ENCODE peak calls at places on chromosomes 2 and 18, in six cellular contexts. One of them, this sample, is unnamed.

GRCh38 chr2:1800716-1801388 is 56.5 kb upstream of the PXDN start:
- DNase-seq in iris pigment epithelial cell: no peak
- DNase-seq in midbrain: no peak
- DNase-seq in posterior cingulate gyrus: no peak
- DNase-seq in LoVo: no peak
- DNase-seq in stimulated activated CD8-positive, alpha-beta memory T cell treated with anti-CD3 and anti-CD28 coated beads, Interleukin-15, amount 100 ng/mL, for 1 hour: no peak
- DNase-seq in this sample: no peak

GRCh38 chr2:159065891-159066290 is 97.5 kb downstream of the TANC1 start:
- DNase-seq in midbrain: no peak
- DNase-seq in iris pigment epithelial cell: no peak
- DNase-seq in LoVo: no peak
- DNase-seq in stimulated activated CD8-positive, alpha-beta memory T cell treated with anti-CD3 and anti-CD28 coated beads, Interleukin-15, amount 100 ng/mL, for 1 hour: no peak
- DNase-seq in posterior cingulate gyrus: no peak
- DNase-seq in this sample: no peak

GRCh38 chr2:104127049-104127770 is 726.7 kb upstream of the POU3F3 start:
- DNase-seq in midbrain: no peak
- DNase-seq in iris pigment epithelial cell: no peak
- DNase-seq in LoVo: no peak
- DNase-seq in stimulated activated CD8-positive, alpha-beta memory T cell treated with anti-CD3 and anti-CD28 coated beads, Interleukin-15, amount 100 ng/mL, for 1 hour: no peak
- DNase-seq in posterior cingulate gyrus: no peak
- DNase-seq in this sample: no peak

GRCh38 chr2:28692411-28692810 is 59.2 kb upstream of the PPP1CB start:
- DNase-seq in stimulated activated CD8-positive, alpha-beta memory T cell treated with anti-CD3 and anti-CD28 coated beads, Interleukin-15, amount 100 ng/mL, for 1 hour: no peak
- DNase-seq in LoVo: no peak
- DNase-seq in midbrain: no peak
- DNase-seq in iris pigment epithelial cell: no peak
- DNase-seq in posterior cingulate gyrus: no peak
- DNase-seq in this sample: no peak

GRCh38 chr18:55513199-55513598 is 74.8 kb downstream of the TCF4 start:
- DNase-seq in iris pigment epithelial cell: peak
- DNase-seq in stimulated activated CD8-positive, alpha-beta memory T cell treated with anti-CD3 and anti-CD28 coated beads, Interleukin-15, amount 100 ng/mL, for 1 hour: no peak
- DNase-seq in midbrain: no peak
- DNase-seq in LoVo: no peak
- DNase-seq in posterior cingulate gyrus: no peak
- DNase-seq in this sample: no peak

GRCh38 chr2:20675701-20676352 is 8.9 kb downstream of the GDF7 start:
- DNase-seq in iris pigment epithelial cell: no peak
- DNase-seq in posterior cingulate gyrus: no peak
- DNase-seq in stimulated activated CD8-positive, alpha-beta memory T cell treated with anti-CD3 and anti-CD28 coated beads, Interleukin-15, amount 100 ng/mL, for 1 hour: no peak
- DNase-seq in LoVo: no peak
- DNase-seq in midbrain: no peak
- DNase-seq in this sample: peak

GRCh38 chr2:236061899-236062298 is 106.3 kb downstream of the GBX2 start:
- DNase-seq in LoVo: no peak
- DNase-seq in posterior cingulate gyrus: no peak
- DNase-seq in stimulated activated CD8-positive, alpha-beta memory T cell treated with anti-CD3 and anti-CD28 coated beads, Interleukin-15, amount 100 ng/mL, for 1 hour: no peak
- DNase-seq in midbrain: no peak
- DNase-seq in iris pigment epithelial cell: no peak
- DNase-seq in this sample: no peak

GRCh38 chr2:108271691-108272253 is 16.9 kb upstream of the SULT1C2 start:
- DNase-seq in LoVo: peak
- DNase-seq in stimulated activated CD8-positive, alpha-beta memory T cell treated with anti-CD3 and anti-CD28 coated beads, Interleukin-15, amount 100 ng/mL, for 1 hour: no peak
- DNase-seq in midbrain: no peak
- DNase-seq in posterior cingulate gyrus: no peak
- DNase-seq in iris pigment epithelial cell: peak
- DNase-seq in this sample: no peak

GRCh38 chr2:192940767-192941166 is 746.0 kb upstream of the TMEFF2 start:
- DNase-seq in midbrain: no peak
- DNase-seq in iris pigment epithelial cell: no peak
- DNase-seq in posterior cingulate gyrus: no peak
- DNase-seq in LoVo: no peak
- DNase-seq in stimulated activated CD8-positive, alpha-beta memory T cell treated with anti-CD3 and anti-CD28 coated beads, Interleukin-15, amount 100 ng/mL, for 1 hour: no peak
- DNase-seq in this sample: no peak

GRCh38 chr18:48441405-48441881 is 32.3 kb upstream of the ZBTB7C start:
- DNase-seq in stimulated activated CD8-positive, alpha-beta memory T cell treated with anti-CD3 and anti-CD28 coated beads, Interleukin-15, amount 100 ng/mL, for 1 hour: no peak
- DNase-seq in midbrain: peak
- DNase-seq in LoVo: no peak
- DNase-seq in iris pigment epithelial cell: no peak
- DNase-seq in posterior cingulate gyrus: no peak
- DNase-seq in this sample: peak

GRCh38 chr18:79798346-79798998 is 734 bp downstream of the KCNG2 start:
- DNase-seq in midbrain: no peak
- DNase-seq in posterior cingulate gyrus: no peak
- DNase-seq in LoVo: no peak
- DNase-seq in stimulated activated CD8-positive, alpha-beta memory T cell treated with anti-CD3 and anti-CD28 coated beads, Interleukin-15, amount 100 ng/mL, for 1 hour: no peak
- DNase-seq in iris pigment epithelial cell: peak
- DNase-seq in this sample: no peak

GRCh38 chr2:164657129-164657528 is 35.8 kb upstream of the GRB14 start:
- DNase-seq in LoVo: no peak
- DNase-seq in posterior cingulate gyrus: no peak
- DNase-seq in stimulated activated CD8-positive, alpha-beta memory T cell treated with anti-CD3 and anti-CD28 coated beads, Interleukin-15, amount 100 ng/mL, for 1 hour: no peak
- DNase-seq in iris pigment epithelial cell: peak
- DNase-seq in midbrain: no peak
- DNase-seq in this sample: peak

GRCh38 chr2:26970928-26971627 is 641 bp downstream of the MAPRE3 start:
- DNase-seq in posterior cingulate gyrus: no peak
- DNase-seq in stimulated activated CD8-positive, alpha-beta memory T cell treated with anti-CD3 and anti-CD28 coated beads, Interleukin-15, amount 100 ng/mL, for 1 hour: no peak
- DNase-seq in LoVo: no peak
- DNase-seq in midbrain: no peak
- DNase-seq in iris pigment epithelial cell: peak
- DNase-seq in this sample: peak

GRCh38 chr18:48728204-48728833 is 189.5 kb downstream of the CTIF start:
- DNase-seq in stimulated activated CD8-positive, alpha-beta memory T cell treated with anti-CD3 and anti-CD28 coated beads, Interleukin-15, amount 100 ng/mL, for 1 hour: no peak
- DNase-seq in midbrain: no peak
- DNase-seq in iris pigment epithelial cell: peak
- DNase-seq in posterior cingulate gyrus: no peak
- DNase-seq in LoVo: no peak
- DNase-seq in this sample: peak

GRCh38 chr2:27255660-27256059 is 7.2 kb downstream of the SLC30A3 start:
- DNase-seq in midbrain: no peak
- DNase-seq in LoVo: no peak
- DNase-seq in posterior cingulate gyrus: no peak
- DNase-seq in stimulated activated CD8-positive, alpha-beta memory T cell treated with anti-CD3 and anti-CD28 coated beads, Interleukin-15, amount 100 ng/mL, for 1 hour: no peak
- DNase-seq in iris pigment epithelial cell: peak
- DNase-seq in this sample: peak

GRCh38 chr2:72605836-72606442 is 219.9 kb downstream of the EXOC6B start:
- DNase-seq in LoVo: peak
- DNase-seq in iris pigment epithelial cell: peak
- DNase-seq in stimulated activated CD8-positive, alpha-beta memory T cell treated with anti-CD3 and anti-CD28 coated beads, Interleukin-15, amount 100 ng/mL, for 1 hour: no peak
- DNase-seq in posterior cingulate gyrus: no peak
- DNase-seq in midbrain: no peak
- DNase-seq in this sample: peak

GRCh38 chr18:76429262-76430126 is 65.5 kb downstream of the ZNF516 start:
- DNase-seq in iris pigment epithelial cell: no peak
- DNase-seq in midbrain: peak
- DNase-seq in posterior cingulate gyrus: no peak
- DNase-seq in stimulated activated CD8-positive, alpha-beta memory T cell treated with anti-CD3 and anti-CD28 coated beads, Interleukin-15, amount 100 ng/mL, for 1 hour: no peak
- DNase-seq in LoVo: no peak
- DNase-seq in this sample: no peak

GRCh38 chr18:24837065-24837464 is 376.6 kb downstream of the HRH4 start:
- DNase-seq in stimulated activated CD8-positive, alpha-beta memory T cell treated with anti-CD3 and anti-CD28 coated beads, Interleukin-15, amount 100 ng/mL, for 1 hour: no peak
- DNase-seq in midbrain: no peak
- DNase-seq in posterior cingulate gyrus: no peak
- DNase-seq in iris pigment epithelial cell: peak
- DNase-seq in LoVo: peak
- DNase-seq in this sample: peak

GRCh38 chr2:48200591-48201293 is 294.4 kb upstream of the FBXO11 start:
- DNase-seq in LoVo: no peak
- DNase-seq in stimulated activated CD8-positive, alpha-beta memory T cell treated with anti-CD3 and anti-CD28 coated beads, Interleukin-15, amount 100 ng/mL, for 1 hour: no peak
- DNase-seq in posterior cingulate gyrus: no peak
- DNase-seq in midbrain: no peak
- DNase-seq in iris pigment epithelial cell: no peak
- DNase-seq in this sample: no peak

GRCh38 chr2:206105038-206105437 is 19.1 kb upstream of the INO80D start:
- DNase-seq in LoVo: no peak
- DNase-seq in stimulated activated CD8-positive, alpha-beta memory T cell treated with anti-CD3 and anti-CD28 coated beads, Interleukin-15, amount 100 ng/mL, for 1 hour: no peak
- DNase-seq in midbrain: no peak
- DNase-seq in posterior cingulate gyrus: no peak
- DNase-seq in iris pigment epithelial cell: no peak
- DNase-seq in this sample: no peak

GRCh38 chr2:150466770-150467640 is 20.5 kb downstream of the RND3 start:
- DNase-seq in posterior cingulate gyrus: no peak
- DNase-seq in stimulated activated CD8-positive, alpha-beta memory T cell treated with anti-CD3 and anti-CD28 coated beads, Interleukin-15, amount 100 ng/mL, for 1 hour: no peak
- DNase-seq in midbrain: no peak
- DNase-seq in LoVo: no peak
- DNase-seq in iris pigment epithelial cell: peak
- DNase-seq in this sample: peak

GRCh38 chr2:186098821-186099220 is 360.2 kb downstream of the FSIP2 start:
- DNase-seq in iris pigment epithelial cell: peak
- DNase-seq in LoVo: no peak
- DNase-seq in stimulated activated CD8-positive, alpha-beta memory T cell treated with anti-CD3 and anti-CD28 coated beads, Interleukin-15, amount 100 ng/mL, for 1 hour: no peak
- DNase-seq in midbrain: no peak
- DNase-seq in posterior cingulate gyrus: no peak
- DNase-seq in this sample: no peak

GRCh38 chr2:230643576-230644291 is 68.9 kb upstream of the CAB39 start:
- DNase-seq in LoVo: no peak
- DNase-seq in midbrain: peak
- DNase-seq in iris pigment epithelial cell: no peak
- DNase-seq in stimulated activated CD8-positive, alpha-beta memory T cell treated with anti-CD3 and anti-CD28 coated beads, Interleukin-15, amount 100 ng/mL, for 1 hour: no peak
- DNase-seq in posterior cingulate gyrus: no peak
- DNase-seq in this sample: no peak

GRCh38 chr2:37820471-37820991 is 104.6 kb upstream of the RMDN2 start:
- DNase-seq in stimulated activated CD8-positive, alpha-beta memory T cell treated with anti-CD3 and anti-CD28 coated beads, Interleukin-15, amount 100 ng/mL, for 1 hour: no peak
- DNase-seq in posterior cingulate gyrus: no peak
- DNase-seq in iris pigment epithelial cell: no peak
- DNase-seq in LoVo: no peak
- DNase-seq in midbrain: no peak
- DNase-seq in this sample: no peak

GRCh38 chr18:36572135-36572856 is 256.5 kb downstream of the TPGS2 start:
- DNase-seq in LoVo: peak
- DNase-seq in stimulated activated CD8-positive, alpha-beta memory T cell treated with anti-CD3 and anti-CD28 coated beads, Interleukin-15, amount 100 ng/mL, for 1 hour: no peak
- DNase-seq in iris pigment epithelial cell: peak
- DNase-seq in midbrain: peak
- DNase-seq in posterior cingulate gyrus: peak
- DNase-seq in this sample: peak

GRCh38 chr18:59783138-59783537 is 85.9 kb upstream of the CCBE1 start:
- DNase-seq in iris pigment epithelial cell: peak
- DNase-seq in LoVo: peak
- DNase-seq in midbrain: peak
- DNase-seq in posterior cingulate gyrus: no peak
- DNase-seq in stimulated activated CD8-positive, alpha-beta memory T cell treated with anti-CD3 and anti-CD28 coated beads, Interleukin-15, amount 100 ng/mL, for 1 hour: no peak
- DNase-seq in this sample: peak

GRCh38 chr2:219174801-219175200 is 1.9 kb downstream of the CNPPD1 start:
- DNase-seq in midbrain: no peak
- DNase-seq in iris pigment epithelial cell: no peak
- DNase-seq in posterior cingulate gyrus: no peak
- DNase-seq in LoVo: no peak
- DNase-seq in stimulated activated CD8-positive, alpha-beta memory T cell treated with anti-CD3 and anti-CD28 coated beads, Interleukin-15, amount 100 ng/mL, for 1 hour: no peak
- DNase-seq in this sample: no peak

GRCh38 chr2:168577885-168578284 is 121.8 kb downstream of the CERS6 start:
- DNase-seq in iris pigment epithelial cell: peak
- DNase-seq in midbrain: no peak
- DNase-seq in LoVo: no peak
- DNase-seq in stimulated activated CD8-positive, alpha-beta memory T cell treated with anti-CD3 and anti-CD28 coated beads, Interleukin-15, amount 100 ng/mL, for 1 hour: no peak
- DNase-seq in posterior cingulate gyrus: no peak
- DNase-seq in this sample: peak

GRCh38 chr2:217890445-217890844 is 112.3 kb downstream of the TNS1 start:
- DNase-seq in stimulated activated CD8-positive, alpha-beta memory T cell treated with anti-CD3 and anti-CD28 coated beads, Interleukin-15, amount 100 ng/mL, for 1 hour: no peak
- DNase-seq in posterior cingulate gyrus: no peak
- DNase-seq in iris pigment epithelial cell: peak
- DNase-seq in midbrain: peak
- DNase-seq in LoVo: no peak
- DNase-seq in this sample: peak

GRCh38 chr2:133390151-133390550 is 178.1 kb downstream of the NCKAP5 start:
- DNase-seq in LoVo: no peak
- DNase-seq in midbrain: no peak
- DNase-seq in stimulated activated CD8-positive, alpha-beta memory T cell treated with anti-CD3 and anti-CD28 coated beads, Interleukin-15, amount 100 ng/mL, for 1 hour: no peak
- DNase-seq in posterior cingulate gyrus: no peak
- DNase-seq in iris pigment epithelial cell: peak
- DNase-seq in this sample: peak

GRCh38 chr18:76546282-76546572 is 51.2 kb upstream of the ZNF516 start:
- DNase-seq in iris pigment epithelial cell: peak
- DNase-seq in midbrain: no peak
- DNase-seq in posterior cingulate gyrus: no peak
- DNase-seq in LoVo: no peak
- DNase-seq in stimulated activated CD8-positive, alpha-beta memory T cell treated with anti-CD3 and anti-CD28 coated beads, Interleukin-15, amount 100 ng/mL, for 1 hour: no peak
- DNase-seq in this sample: peak

GRCh38 chr2:190031971-190032623 is 30.4 kb downstream of the MSTN start:
- DNase-seq in stimulated activated CD8-positive, alpha-beta memory T cell treated with anti-CD3 and anti-CD28 coated beads, Interleukin-15, amount 100 ng/mL, for 1 hour: no peak
- DNase-seq in midbrain: no peak
- DNase-seq in LoVo: no peak
- DNase-seq in iris pigment epithelial cell: no peak
- DNase-seq in posterior cingulate gyrus: no peak
- DNase-seq in this sample: no peak

GRCh38 chr2:86747708-86748627 is 27.9 kb downstream of the RMND5A start:
- DNase-seq in iris pigment epithelial cell: peak
- DNase-seq in posterior cingulate gyrus: peak
- DNase-seq in LoVo: peak
- DNase-seq in midbrain: peak
- DNase-seq in stimulated activated CD8-positive, alpha-beta memory T cell treated with anti-CD3 and anti-CD28 coated beads, Interleukin-15, amount 100 ng/mL, for 1 hour: no peak
- DNase-seq in this sample: peak

This sample was measured in GM03348.